ENCODE peak calls at places on chromosomes 4 and X, in four cellular contexts. V is lower lobe of right lung, J is WTC11, Q is MM.1S. M is an unnamed sample.
A peak's percentile ranks its signal among the peaks of the same experiment; 100 is the strongest.

GRCh38 chr4:6293097-6293445 is 23.4 kb downstream of the WFS1 start:
- DNase-seq in V (no peak), J (no peak), Q (no peak), M (no peak)

GRCh38 chrX:134294548-134294947 is 57.6 kb downstream of the CCDC160 start:
- DNase-seq in V (no peak), J (no peak), Q (no peak), M (no peak)

GRCh38 chr4:156188596-156188995 is 234.9 kb upstream of the CTSO start:
- DNase-seq in V (no peak), J (no peak), Q (no peak), M (no peak)

GRCh38 chr4:14893713-14894112 is 108.6 kb upstream of the CPEB2 start:
- DNase-seq in V (no peak), J (no peak), Q (no peak), M (no peak)

GRCh38 chr4:141329174-141329569 is 108.5 kb downstream of the ZNF330 start:
- DNase-seq in V (no peak), J (no peak), Q (no peak), M (no peak)

GRCh38 chr4:127601029-127601428 is 31.7 kb upstream of the INTU start:
- DNase-seq in V (no peak), J (no peak), Q (no peak), M (no peak)

GRCh38 chr4:5370286-5370685 is 319.0 kb downstream of the STK32B start:
- DNase-seq in V (no peak), J (no peak), Q (no peak), M (no peak)

GRCh38 chrX:19795289-19795688 is 92.1 kb downstream of the SH3KBP1 start:
- DNase-seq in V (no peak), J (no peak), Q (no peak), M (no peak)

GRCh38 chr4:4323705-4324534 is 33.9 kb downstream of the ZBTB49 start:
- DNase-seq in V (no peak), J (no peak), Q (no peak), M (no peak)

GRCh38 chr4:120886183-120886582 is 36.3 kb downstream of the PRDM5 start:
- DNase-seq in V (no peak), J (no peak), Q (no peak), M (no peak)

GRCh38 chr4:180059216-180059881 is 2183.9 kb upstream of the TENM3 start:
- DNase-seq in V (no peak), J (peak; percentile 32), Q (peak; percentile 54), M (peak; percentile 31)

GRCh38 chr4:38243385-38244053 is 283.3 kb downstream of the PTTG2 start:
- DNase-seq in V (no peak), J (no peak), Q (no peak), M (no peak)

GRCh38 chrX:138885886-138886285 is 174.4 kb upstream of the FGF13 start:
- DNase-seq in V (no peak), J (no peak), Q (no peak), M (no peak)

GRCh38 chr4:150318971-150319370 is 240.7 kb downstream of the DCLK2 start:
- DNase-seq in V (no peak), J (no peak), Q (no peak), M (no peak)

GRCh38 chr4:143358923-143359694 is 22.4 kb downstream of the GAB1 start:
- DNase-seq in V (peak; percentile 70), J (no peak), Q (peak; percentile 95), M (peak; percentile 65)

GRCh38 chr4:76197001-76197743 is 16.5 kb downstream of the SCARB2 start:
- DNase-seq in V (no peak), J (no peak), Q (no peak), M (no peak)

GRCh38 chrX:7115557-7115956 is 32.0 kb upstream of the STS start:
- DNase-seq in V (no peak), J (no peak), Q (no peak), M (no peak)

GRCh38 chrX:134753185-134754008 is 95.1 kb upstream of the PLAC1 start:
- DNase-seq in V (no peak), J (no peak), Q (no peak), M (no peak)

GRCh38 chr4:36037127-36037526 is 207.2 kb downstream of the ARAP2 start:
- DNase-seq in V (no peak), J (no peak), Q (no peak), M (no peak)

GRCh38 chrX:40174594-40175415 is 77.0 kb upstream of the BCOR start:
- DNase-seq in V (peak; percentile 64), J (peak; percentile 48), Q (peak; percentile 50), M (peak; percentile 44)

GRCh38 chr4:89129080-89129640 is 17.8 kb downstream of the TIGD2 start:
- DNase-seq in V (no peak), J (no peak), Q (no peak), M (no peak)

GRCh38 chr4:120664851-120665250 is 257.7 kb downstream of the PRDM5 start:
- DNase-seq in V (no peak), J (no peak), Q (no peak), M (no peak)

GRCh38 chrX:125205084-125205917 is 114.4 kb upstream of the TEX13C start:
- DNase-seq in V (peak; percentile 37), J (peak; percentile 67), Q (no peak), M (no peak)

GRCh38 chr4:161937596-161937995 is 226.2 kb downstream of the FSTL5 start:
- DNase-seq in V (no peak), J (no peak), Q (no peak), M (no peak)

GRCh38 chr4:86791126-86791525 is 58.1 kb downstream of the SLC10A6 start:
- DNase-seq in V (no peak), J (peak; percentile 72), Q (no peak), M (no peak)

GRCh38 chr4:143531773-143532491 is 18.4 kb downstream of the SMARCA5 start:
- DNase-seq in V (no peak), J (no peak), Q (no peak), M (no peak)

GRCh38 chr4:129344058-129344457 is 248.1 kb downstream of the C4orf33 start:
- DNase-seq in V (no peak), J (peak; percentile 16), Q (peak; percentile 60), M (peak; percentile 5)

GRCh38 chr4:81069706-81070331 is 39.3 kb downstream of the BMP3 start:
- DNase-seq in V (no peak), J (peak; percentile 74), Q (peak; percentile 88), M (peak; percentile 39)

GRCh38 chrX:69045616-69046345 is 119.5 kb downstream of the PJA1 start:
- DNase-seq in V (no peak), J (no peak), Q (no peak), M (no peak)

GRCh38 chr4:110629214-110629754 is 6.4 kb upstream of the PITX2 start:
- DNase-seq in V (no peak), J (peak; percentile 48), Q (no peak), M (no peak)

GRCh38 chrX:129769467-129770154 is 10.1 kb upstream of the SASH3 start:
- DNase-seq in V (no peak), J (no peak), Q (peak; percentile 98), M (peak; percentile 53)

GRCh38 chr4:76525751-76526150 is 90.7 kb downstream of the SHROOM3 start:
- DNase-seq in V (no peak), J (no peak), Q (no peak), M (no peak)

GRCh38 chr4:185016101-185016940 is 2.0 kb upstream of the HELT start:
- DNase-seq in V (no peak), J (peak; percentile 35), Q (no peak), M (no peak)

GRCh38 chrX:21004835-21005234 is 369.4 kb upstream of the CNKSR2 start:
- DNase-seq in V (no peak), J (no peak), Q (no peak), M (no peak)

GRCh38 chr4:128606173-128606572 is 203.3 kb upstream of the JADE1 start:
- DNase-seq in V (no peak), J (no peak), Q (no peak), M (no peak)

GRCh38 chr4:168410681-168411080 is 69.6 kb downstream of the DDX60L start:
- DNase-seq in V (no peak), J (no peak), Q (no peak), M (no peak)

GRCh38 chr4:164997324-164997723 is 19.9 kb upstream of the TRIM61 start:
- DNase-seq in V (no peak), J (no peak), Q (peak; percentile 16), M (no peak)
- TF ChIP-seq CTCF in V (no peak), J (no peak), Q (peak; percentile 28), M (peak; percentile 3)

DNA sequence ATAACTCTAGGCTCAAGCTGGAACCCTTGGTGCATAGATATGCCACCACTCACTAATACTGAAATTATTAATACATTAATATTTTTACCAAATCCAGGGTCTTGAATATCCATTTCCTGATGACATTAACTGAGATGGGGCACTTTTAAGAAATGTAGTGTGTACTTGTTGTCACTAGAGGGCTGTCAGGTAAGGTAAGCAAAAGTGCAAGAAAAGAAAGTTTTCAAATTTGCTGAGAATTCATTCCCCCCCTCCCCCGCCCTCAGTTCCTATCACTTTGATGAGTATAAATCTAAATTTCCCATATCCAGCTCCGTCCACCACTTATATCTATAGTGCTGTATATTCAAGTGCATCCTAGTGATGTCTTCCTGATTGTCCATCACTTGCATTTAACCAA is 20.5 kb upstream of the WDR44 start:
- DNase-seq in V (no peak), J (no peak), Q (peak; percentile 11), M (peak; percentile 10)
- TF ChIP-seq CTCF in V (no peak), J (no peak), Q (peak; percentile 38), M (no peak)

DNA sequence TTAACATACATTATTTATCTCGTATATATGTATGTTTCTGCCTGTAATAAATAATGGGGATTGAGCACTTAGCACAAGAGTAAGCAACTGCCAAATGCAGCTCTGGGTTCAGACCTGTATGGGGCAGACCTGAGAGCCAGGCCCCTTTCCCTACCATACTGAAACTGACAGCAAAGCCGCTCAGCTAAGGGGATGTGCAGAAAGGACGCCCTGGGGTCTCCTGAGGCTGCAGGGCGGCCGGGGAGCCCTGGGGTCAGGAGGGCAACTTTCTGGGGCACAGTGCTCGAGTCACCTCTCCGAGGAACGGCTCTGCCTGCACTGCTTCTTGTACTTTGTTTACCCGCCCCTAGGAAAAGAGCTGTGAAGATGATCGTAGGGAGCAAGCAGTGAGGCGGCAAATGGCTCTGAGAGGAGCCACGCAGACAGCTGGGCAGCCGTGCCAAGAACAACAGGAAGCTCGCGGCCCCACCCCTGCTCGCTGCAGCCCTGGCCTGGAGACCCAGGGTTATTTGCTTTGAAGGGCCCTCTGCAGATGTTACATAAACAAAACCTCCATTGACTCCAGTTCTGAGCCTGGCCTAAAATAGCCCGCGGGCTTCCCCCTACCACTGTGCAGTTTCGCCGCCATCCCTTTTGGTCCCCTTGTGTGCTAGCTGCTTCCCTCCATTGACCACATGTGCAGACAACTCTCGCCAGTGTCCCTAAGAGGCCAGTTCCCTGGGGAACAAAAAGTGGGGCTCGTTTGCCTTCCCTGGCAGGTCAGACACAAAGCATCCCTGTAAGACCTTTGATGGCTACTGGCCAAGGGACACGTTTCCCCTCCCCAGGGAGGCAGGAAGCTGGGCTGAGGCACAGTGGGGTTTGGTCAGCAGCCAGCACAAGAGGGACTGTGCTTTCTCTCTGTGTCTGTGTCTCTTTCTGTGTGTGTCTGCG is 111.3 kb upstream of the LNX1 start:
- DNase-seq in V (peak; percentile 77), J (peak; percentile 20), Q (peak; percentile 90), M (peak; percentile 36)
- TF ChIP-seq CTCF in V (no peak), J (no peak), Q (peak; percentile 47), M (no peak)

GRCh38 chr4:113907559-113907958 is 71.9 kb downstream of the ARSJ start:
- DNase-seq in V (no peak), J (no peak), Q (no peak), M (no peak)

GRCh38 chr4:113905301-113905700 is 74.1 kb downstream of the ARSJ start:
- DNase-seq in V (no peak), J (no peak), Q (no peak), M (no peak)

DNA sequence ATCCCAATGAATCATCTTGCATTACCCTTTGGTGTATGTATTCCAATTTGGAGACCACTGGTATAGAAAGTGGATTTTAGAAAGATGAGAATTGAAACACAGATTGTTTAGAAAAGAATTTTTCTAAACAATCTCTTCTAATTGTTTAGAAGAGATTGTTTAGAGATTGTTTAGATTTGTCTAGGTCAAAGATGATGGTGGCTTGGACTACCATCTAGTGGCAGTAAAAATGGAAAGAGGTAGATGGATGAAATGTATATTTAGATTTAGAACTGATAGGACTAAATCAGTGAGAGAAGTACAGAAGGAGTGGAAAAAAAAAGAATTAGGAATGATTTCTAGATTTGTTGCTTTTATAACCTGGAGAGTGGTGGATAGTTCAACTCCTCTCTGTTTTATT is 70.6 kb downstream of the ARSJ start:
- DNase-seq in V (no peak), J (no peak), Q (no peak), M (no peak)
- TF ChIP-seq CTCF in V (no peak), J (no peak), Q (peak; percentile 38), M (no peak)